ENCODE peak calls at places on chromosomes 1 and 21, in eight cellular contexts. C is psoas muscle, X is cardiac muscle cell, B is body of pancreas, S is Calu3, D is adrenal gland, R is astrocyte of the spinal cord, G is WTC11. Z is an unnamed sample.
A peak's percentile ranks its signal among the peaks of the same experiment; 100 is the strongest.

GRCh38 chr1:161307230-161307768 is 2.5 kb downstream of the MPZ start:
- DNase-seq in C (no peak), X (peak; percentile 42), B (peak; percentile 9), S (no peak), D (peak; percentile 57), R (peak; percentile 36), G (no peak), Z (no peak)

GRCh38 chr1:43367026-43367903 is 546 bp downstream of the ELOVL1 start:
- DNase-seq in C (peak; percentile 56), X (no peak), B (peak; percentile 20), S (peak; percentile 35), D (peak; percentile 57), R (no peak), G (peak; percentile 30), Z (peak; percentile 59)

GRCh38 chr1:111928531-111928930 is 60.9 kb downstream of the KCND3 start:
- DNase-seq in C (no peak), X (no peak), B (no peak), S (no peak), D (no peak), R (no peak), G (no peak), Z (no peak)

GRCh38 chr1:47766832-47767740 is 230.1 kb downstream of the TRABD2B start:
- DNase-seq in C (no peak), X (no peak), B (peak; percentile 63), S (no peak), D (no peak), R (no peak), G (no peak), Z (no peak)

GRCh38 chr1:116987256-116987555 is 14.4 kb upstream of the CD101 start:
- DNase-seq in C (no peak), X (no peak), B (peak; percentile 70), S (no peak), D (no peak), R (no peak), G (no peak), Z (no peak)

GRCh38 chr21:42486551-42486950 is 9.5 kb downstream of the RSPH1 start:
- DNase-seq in C (no peak), X (no peak), B (no peak), S (no peak), D (no peak), R (no peak), G (no peak), Z (no peak)

GRCh38 chr1:31196685-31197084 is 43.0 kb downstream of the NKAIN1 start:
- DNase-seq in C (peak; percentile 76), X (peak; percentile 56), B (peak; percentile 14), S (no peak), D (peak; percentile 95), R (no peak), G (no peak), Z (no peak)

GRCh38 chr1:203536981-203537455 is 43.1 kb downstream of the OPTC start:
- DNase-seq in C (no peak), X (peak; percentile 94), B (peak; percentile 65), S (peak; percentile 53), D (peak; percentile 62), R (no peak), G (no peak), Z (no peak)

GRCh38 chr1:172391972-172392371 is 28.5 kb upstream of the C1orf105 start:
- DNase-seq in C (no peak), X (no peak), B (no peak), S (no peak), D (no peak), R (no peak), G (no peak), Z (no peak)

GRCh38 chr1:172040466-172040865 is 199.2 kb downstream of the DNM3 start:
- DNase-seq in C (no peak), X (peak; percentile 52), B (no peak), S (peak; percentile 11), D (no peak), R (peak; percentile 77), G (no peak), Z (no peak)

GRCh38 chr1:42479621-42480020 is 16.5 kb downstream of the CCDC30 start:
- DNase-seq in C (no peak), X (peak; percentile 11), B (no peak), S (no peak), D (no peak), R (no peak), G (no peak), Z (no peak)

GRCh38 chr1:223720987-223721591 is 8.8 kb downstream of the CAPN2 start:
- DNase-seq in C (no peak), X (peak; percentile 79), B (peak; percentile 54), S (peak; percentile 68), D (no peak), R (peak; percentile 84), G (no peak), Z (no peak)

GRCh38 chr1:184199036-184199796 is 147.7 kb downstream of the TSEN15 start:
- DNase-seq in C (no peak), X (peak; percentile 7), B (no peak), S (no peak), D (no peak), R (no peak), G (no peak), Z (no peak)

GRCh38 chr1:20154306-20154831 is 15.2 kb downstream of the PLA2G2F start:
- DNase-seq in C (no peak), X (no peak), B (no peak), S (peak; percentile 25), D (no peak), R (no peak), G (no peak), Z (no peak)

GRCh38 chr1:20153000-20153418 is 13.9 kb downstream of the PLA2G2F start:
- DNase-seq in C (peak; percentile 76), X (peak; percentile 32), B (peak; percentile 47), S (no peak), D (peak; percentile 55), R (peak; percentile 42), G (peak; percentile 44), Z (no peak)

GRCh38 chr1:20151906-20152598 is 12.9 kb downstream of the PLA2G2F start:
- DNase-seq in C (peak; percentile 93), X (peak; percentile 87), B (peak; percentile 83), S (peak; percentile 84), D (peak; percentile 90), R (peak; percentile 59), G (peak; percentile 90), Z (peak; percentile 89)

GRCh38 chr1:20150969-20151368 is 11.8 kb downstream of the PLA2G2F start:
- DNase-seq in C (no peak), X (no peak), B (no peak), S (no peak), D (no peak), R (no peak), G (no peak), Z (no peak)

DNA sequence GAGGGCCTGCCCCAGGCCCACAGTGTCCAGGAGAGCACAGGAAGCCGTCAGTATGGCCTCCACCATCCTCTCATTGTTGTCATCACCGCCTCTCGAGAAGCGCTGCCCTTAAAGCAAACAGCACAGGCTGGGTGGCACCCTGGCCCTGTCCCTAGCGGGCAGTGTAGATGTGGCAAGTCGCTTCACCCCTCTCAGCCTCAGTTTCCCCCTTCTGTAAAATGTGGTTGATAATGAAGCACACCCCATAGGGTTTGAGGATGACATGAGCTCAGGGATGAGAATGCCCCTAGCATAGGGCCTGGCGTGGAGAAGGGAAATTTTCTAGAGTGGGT is 13.4 kb downstream of the PLA2G2F start:
- DNase-seq in C (no peak), X (no peak), B (no peak), S (no peak), D (no peak), R (no peak), G (no peak), Z (no peak)
- TF ChIP-seq CTCF in C (no peak), X (peak; percentile 24), B (no peak), S (no peak), D (peak; percentile 15), R (no peak), G (no peak), Z (no peak)

GRCh38 chr1:207396360-207396759 is 57.8 kb upstream of the CR2 start:
- DNase-seq in C (no peak), X (no peak), B (no peak), S (no peak), D (no peak), R (no peak), G (no peak), Z (no peak)

GRCh38 chr1:207398986-207399385 is 55.1 kb upstream of the CR2 start:
- DNase-seq in C (no peak), X (no peak), B (no peak), S (no peak), D (no peak), R (no peak), G (no peak), Z (no peak)

GRCh38 chr1:207401578-207401977 is 52.5 kb upstream of the CR2 start:
- DNase-seq in C (no peak), X (no peak), B (no peak), S (no peak), D (no peak), R (no peak), G (peak; percentile 36), Z (no peak)

GRCh38 chr1:207393610-207394009 is 60.5 kb upstream of the CR2 start:
- DNase-seq in C (no peak), X (peak; percentile 77), B (peak; percentile 54), S (peak; percentile 83), D (no peak), R (peak; percentile 87), G (no peak), Z (no peak)

GRCh38 chr1:207397525-207397926 is 56.6 kb upstream of the CR2 start:
- DNase-seq in C (no peak), X (no peak), B (no peak), S (no peak), D (no peak), R (no peak), G (no peak), Z (no peak)
- TF ChIP-seq CTCF in C (no peak), X (no peak), B (no peak), S (no peak), D (no peak), R (no peak), G (no peak), Z (peak; percentile 0)

DNA sequence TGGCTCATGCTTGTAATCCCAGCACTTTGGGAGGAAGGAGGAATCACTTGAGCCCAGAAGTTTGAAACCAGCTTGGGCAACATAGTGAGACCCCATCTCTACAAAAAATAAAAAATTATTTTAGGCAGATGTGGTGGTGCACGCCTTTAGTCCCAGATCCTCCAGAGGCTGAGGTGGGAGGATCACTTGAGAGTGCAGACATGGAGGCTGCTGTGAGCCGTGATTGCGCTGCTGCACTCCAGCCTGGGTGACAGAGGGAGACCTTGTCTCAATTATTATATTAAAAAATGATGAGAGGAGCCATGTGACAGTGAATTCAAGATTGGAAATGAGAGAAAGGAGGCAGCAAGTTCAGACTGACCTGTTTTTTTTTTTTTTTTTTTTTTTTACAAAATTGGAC is 282.3 kb downstream of the ZP4 start:
- DNase-seq in C (no peak), X (no peak), B (no peak), S (no peak), D (no peak), R (no peak), G (no peak), Z (no peak)
- TF ChIP-seq CTCF in C (no peak), X (no peak), B (no peak), S (no peak), D (no peak), R (no peak), G (no peak), Z (no peak)

GRCh38 chr1:237672748-237673147 is 218.0 kb downstream of the ZP4 start:
- DNase-seq in C (no peak), X (peak; percentile 16), B (no peak), S (peak; percentile 47), D (no peak), R (no peak), G (no peak), Z (no peak)
- TF ChIP-seq CTCF in C (no peak), X (peak; percentile 14), B (peak; percentile 3), S (peak; percentile 43), D (no peak), R (no peak), G (no peak), Z (no peak)

Z was measured in GM20000.